ENCODE peak calls at places on chromosomes 7 and 10, in ten cellular contexts. One of them, this sample, is unnamed.

GRCh38 chr7:1291040-1291689 is 58.5 kb downstream of the UNCX start:
- DNase-seq in GM13976: no peak
- DNase-seq in tibial nerve: no peak
- DNase-seq in left ventricle myocardium inferior: no peak
- DNase-seq in thyroid gland: no peak
- DNase-seq in cardiac fibroblast: peak
- DNase-seq in AG09319: peak
- DNase-seq in HL-60: no peak
- DNase-seq in AG09309: peak
- DNase-seq in neural progenitor cell: no peak
- DNase-seq in this sample: no peak

GRCh38 chr7:2116903-2117680 is 115.7 kb downstream of the MAD1L1 start:
- DNase-seq in GM13976: no peak
- DNase-seq in tibial nerve: no peak
- DNase-seq in left ventricle myocardium inferior: peak
- DNase-seq in thyroid gland: peak
- DNase-seq in cardiac fibroblast: peak
- DNase-seq in AG09319: no peak
- DNase-seq in HL-60: no peak
- DNase-seq in AG09309: no peak
- DNase-seq in neural progenitor cell: no peak
- DNase-seq in this sample: no peak

GRCh38 chr10:19077276-19077675 is 28.7 kb downstream of the MALRD1 start:
- DNase-seq in GM13976: no peak
- DNase-seq in tibial nerve: no peak
- DNase-seq in left ventricle myocardium inferior: no peak
- DNase-seq in thyroid gland: no peak
- DNase-seq in cardiac fibroblast: no peak
- DNase-seq in AG09319: no peak
- DNase-seq in HL-60: no peak
- DNase-seq in AG09309: no peak
- DNase-seq in neural progenitor cell: no peak
- DNase-seq in this sample: no peak

GRCh38 chr7:48089415-48089975 is 430 bp downstream of the UPP1 start:
- DNase-seq in GM13976: peak
- DNase-seq in tibial nerve: no peak
- DNase-seq in left ventricle myocardium inferior: no peak
- DNase-seq in thyroid gland: peak
- DNase-seq in cardiac fibroblast: peak
- DNase-seq in AG09319: no peak
- DNase-seq in HL-60: no peak
- DNase-seq in AG09309: no peak
- DNase-seq in neural progenitor cell: no peak
- DNase-seq in this sample: no peak

GRCh38 chr10:105023706-105024105 is 382.6 kb downstream of the SORCS3 start:
- DNase-seq in GM13976: no peak
- DNase-seq in tibial nerve: peak
- DNase-seq in left ventricle myocardium inferior: no peak
- DNase-seq in thyroid gland: no peak
- DNase-seq in cardiac fibroblast: no peak
- DNase-seq in AG09319: no peak
- DNase-seq in HL-60: no peak
- DNase-seq in AG09309: no peak
- DNase-seq in neural progenitor cell: no peak
- DNase-seq in this sample: no peak

GRCh38 chr7:143407296-143408246 is 1.1 kb downstream of the EPHA1 start:
- DNase-seq in GM13976: no peak
- DNase-seq in tibial nerve: no peak
- DNase-seq in left ventricle myocardium inferior: no peak
- DNase-seq in thyroid gland: peak
- DNase-seq in cardiac fibroblast: no peak
- DNase-seq in AG09319: no peak
- DNase-seq in HL-60: peak
- DNase-seq in AG09309: no peak
- DNase-seq in neural progenitor cell: no peak
- DNase-seq in this sample: peak

GRCh38 chr10:114681542-114681941 is 23.5 kb upstream of the ABLIM1 start:
- DNase-seq in GM13976: no peak
- DNase-seq in tibial nerve: no peak
- DNase-seq in left ventricle myocardium inferior: peak
- DNase-seq in thyroid gland: peak
- DNase-seq in cardiac fibroblast: no peak
- DNase-seq in AG09319: no peak
- DNase-seq in HL-60: no peak
- DNase-seq in AG09309: no peak
- DNase-seq in neural progenitor cell: no peak
- DNase-seq in this sample: no peak

GRCh38 chr7:110600983-110601382 is 489.9 kb upstream of the LRRN3 start:
- DNase-seq in GM13976: no peak
- DNase-seq in tibial nerve: no peak
- DNase-seq in left ventricle myocardium inferior: no peak
- DNase-seq in thyroid gland: no peak
- DNase-seq in cardiac fibroblast: no peak
- DNase-seq in AG09319: peak
- DNase-seq in HL-60: no peak
- DNase-seq in AG09309: no peak
- DNase-seq in neural progenitor cell: no peak
- DNase-seq in this sample: no peak

GRCh38 chr7:7768977-7769376 is 50.6 kb upstream of the RPA3 start:
- DNase-seq in GM13976: no peak
- DNase-seq in tibial nerve: no peak
- DNase-seq in left ventricle myocardium inferior: no peak
- DNase-seq in thyroid gland: no peak
- DNase-seq in cardiac fibroblast: no peak
- DNase-seq in AG09319: no peak
- DNase-seq in HL-60: no peak
- DNase-seq in AG09309: no peak
- DNase-seq in neural progenitor cell: no peak
- DNase-seq in this sample: no peak

GRCh38 chr7:35263396-35263795 is 9.5 kb upstream of the TBX20 start:
- DNase-seq in GM13976: no peak
- DNase-seq in tibial nerve: no peak
- DNase-seq in left ventricle myocardium inferior: peak
- DNase-seq in thyroid gland: no peak
- DNase-seq in cardiac fibroblast: no peak
- DNase-seq in AG09319: no peak
- DNase-seq in HL-60: no peak
- DNase-seq in AG09309: no peak
- DNase-seq in neural progenitor cell: no peak
- DNase-seq in this sample: no peak

GRCh38 chr7:50860174-50860573 is 77.5 kb upstream of the GRB10 start:
- DNase-seq in GM13976: no peak
- DNase-seq in tibial nerve: no peak
- DNase-seq in left ventricle myocardium inferior: no peak
- DNase-seq in thyroid gland: no peak
- DNase-seq in cardiac fibroblast: no peak
- DNase-seq in AG09319: no peak
- DNase-seq in HL-60: no peak
- DNase-seq in AG09309: no peak
- DNase-seq in neural progenitor cell: no peak
- DNase-seq in this sample: no peak

GRCh38 chr7:21108182-21108581 is 319.7 kb upstream of the SP4 start:
- DNase-seq in GM13976: no peak
- DNase-seq in tibial nerve: no peak
- DNase-seq in left ventricle myocardium inferior: no peak
- DNase-seq in thyroid gland: peak
- DNase-seq in cardiac fibroblast: no peak
- DNase-seq in AG09319: no peak
- DNase-seq in HL-60: no peak
- DNase-seq in AG09309: no peak
- DNase-seq in neural progenitor cell: peak
- DNase-seq in this sample: no peak

GRCh38 chr7:28315565-28316420 is 96.5 kb upstream of the CREB5 start:
- DNase-seq in GM13976: no peak
- DNase-seq in tibial nerve: peak
- DNase-seq in left ventricle myocardium inferior: no peak
- DNase-seq in thyroid gland: peak
- DNase-seq in cardiac fibroblast: peak
- DNase-seq in AG09319: no peak
- DNase-seq in HL-60: no peak
- DNase-seq in AG09309: no peak
- DNase-seq in neural progenitor cell: no peak
- DNase-seq in this sample: no peak

GRCh38 chr10:58919927-58920654 is 256.4 kb upstream of the PHYHIPL start:
- DNase-seq in GM13976: no peak
- DNase-seq in tibial nerve: no peak
- DNase-seq in left ventricle myocardium inferior: no peak
- DNase-seq in thyroid gland: no peak
- DNase-seq in cardiac fibroblast: peak
- DNase-seq in AG09319: peak
- DNase-seq in HL-60: no peak
- DNase-seq in AG09309: peak
- DNase-seq in neural progenitor cell: peak
- DNase-seq in this sample: no peak

GRCh38 chr10:34908472-34908871 is 93.4 kb upstream of the PARD3 start:
- DNase-seq in GM13976: peak
- DNase-seq in tibial nerve: no peak
- DNase-seq in left ventricle myocardium inferior: no peak
- DNase-seq in thyroid gland: no peak
- DNase-seq in cardiac fibroblast: peak
- DNase-seq in AG09319: peak
- DNase-seq in HL-60: no peak
- DNase-seq in AG09309: peak
- DNase-seq in neural progenitor cell: no peak
- DNase-seq in this sample: peak

GRCh38 chr10:128633864-128634541 is 507.8 kb upstream of the MKI67 start:
- DNase-seq in GM13976: no peak
- DNase-seq in tibial nerve: peak
- DNase-seq in left ventricle myocardium inferior: no peak
- DNase-seq in thyroid gland: no peak
- DNase-seq in cardiac fibroblast: peak
- DNase-seq in AG09319: no peak
- DNase-seq in HL-60: no peak
- DNase-seq in AG09309: no peak
- DNase-seq in neural progenitor cell: peak
- DNase-seq in this sample: no peak
- TF ChIP-seq CTCF in GM13976: no peak
- TF ChIP-seq CTCF in tibial nerve: peak
- TF ChIP-seq CTCF in left ventricle myocardium inferior: peak
- TF ChIP-seq CTCF in thyroid gland: no peak
- TF ChIP-seq CTCF in cardiac fibroblast: no peak
- TF ChIP-seq CTCF in AG09319: no peak
- TF ChIP-seq CTCF in HL-60: no peak
- TF ChIP-seq CTCF in AG09309: no peak
- TF ChIP-seq CTCF in neural progenitor cell: peak
- TF ChIP-seq CTCF in this sample: no peak

DNA sequence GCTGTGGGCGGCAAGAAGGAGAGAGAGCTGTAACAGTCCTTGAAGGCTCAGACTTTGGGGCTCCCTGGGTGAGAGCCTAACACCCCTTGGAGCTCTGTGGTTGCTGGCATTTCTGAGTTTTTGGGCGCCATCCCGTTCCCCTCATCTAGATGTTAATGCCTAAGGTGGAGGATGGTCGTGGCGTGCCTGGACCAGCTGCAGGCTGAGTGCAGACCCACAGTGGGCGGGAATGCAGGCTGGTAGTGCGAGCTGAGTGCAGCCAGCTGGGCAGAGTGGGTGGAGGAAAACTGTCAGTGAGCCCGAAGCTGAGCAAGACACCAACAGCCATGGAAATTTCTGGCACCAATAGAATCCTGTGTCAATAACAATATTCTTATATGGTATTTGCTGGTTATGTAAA is 403.0 kb downstream of the ANKRD7 start:
- DNase-seq in GM13976: no peak
- DNase-seq in tibial nerve: no peak
- DNase-seq in left ventricle myocardium inferior: no peak
- DNase-seq in thyroid gland: no peak
- DNase-seq in cardiac fibroblast: no peak
- DNase-seq in AG09319: no peak
- DNase-seq in HL-60: no peak
- DNase-seq in AG09309: no peak
- DNase-seq in neural progenitor cell: no peak
- DNase-seq in this sample: no peak
- TF ChIP-seq CTCF in GM13976: no peak
- TF ChIP-seq CTCF in tibial nerve: no peak
- TF ChIP-seq CTCF in left ventricle myocardium inferior: no peak
- TF ChIP-seq CTCF in thyroid gland: no peak
- TF ChIP-seq CTCF in cardiac fibroblast: no peak
- TF ChIP-seq CTCF in AG09319: no peak
- TF ChIP-seq CTCF in HL-60: no peak
- TF ChIP-seq CTCF in AG09309: no peak
- TF ChIP-seq CTCF in neural progenitor cell: no peak
- TF ChIP-seq CTCF in this sample: no peak

GRCh38 chr7:9091282-9091681 is 657.9 kb downstream of the NXPH1 start:
- DNase-seq in GM13976: no peak
- DNase-seq in tibial nerve: no peak
- DNase-seq in left ventricle myocardium inferior: no peak
- DNase-seq in thyroid gland: no peak
- DNase-seq in cardiac fibroblast: no peak
- DNase-seq in AG09319: no peak
- DNase-seq in HL-60: no peak
- DNase-seq in AG09309: no peak
- DNase-seq in neural progenitor cell: no peak
- DNase-seq in this sample: no peak
- TF ChIP-seq CTCF in GM13976: no peak
- TF ChIP-seq CTCF in tibial nerve: no peak
- TF ChIP-seq CTCF in left ventricle myocardium inferior: no peak
- TF ChIP-seq CTCF in thyroid gland: no peak
- TF ChIP-seq CTCF in cardiac fibroblast: no peak
- TF ChIP-seq CTCF in AG09319: no peak
- TF ChIP-seq CTCF in HL-60: no peak
- TF ChIP-seq CTCF in AG09309: no peak
- TF ChIP-seq CTCF in neural progenitor cell: no peak
- TF ChIP-seq CTCF in this sample: no peak

GRCh38 chr7:141232286-141233051 is 158.6 kb downstream of the TMEM178B start:
- DNase-seq in GM13976: no peak
- DNase-seq in tibial nerve: no peak
- DNase-seq in left ventricle myocardium inferior: no peak
- DNase-seq in thyroid gland: no peak
- DNase-seq in cardiac fibroblast: no peak
- DNase-seq in AG09319: no peak
- DNase-seq in HL-60: no peak
- DNase-seq in AG09309: no peak
- DNase-seq in neural progenitor cell: no peak
- DNase-seq in this sample: no peak

GRCh38 chr7:141231018-141231792 is 157.3 kb downstream of the TMEM178B start:
- DNase-seq in GM13976: no peak
- DNase-seq in tibial nerve: no peak
- DNase-seq in left ventricle myocardium inferior: peak
- DNase-seq in thyroid gland: peak
- DNase-seq in cardiac fibroblast: peak
- DNase-seq in AG09319: peak
- DNase-seq in HL-60: no peak
- DNase-seq in AG09309: no peak
- DNase-seq in neural progenitor cell: peak
- DNase-seq in this sample: no peak

GRCh38 chr7:141228482-141228881 is 154.6 kb downstream of the TMEM178B start:
- DNase-seq in GM13976: no peak
- DNase-seq in tibial nerve: no peak
- DNase-seq in left ventricle myocardium inferior: no peak
- DNase-seq in thyroid gland: no peak
- DNase-seq in cardiac fibroblast: no peak
- DNase-seq in AG09319: no peak
- DNase-seq in HL-60: no peak
- DNase-seq in AG09309: no peak
- DNase-seq in neural progenitor cell: no peak
- DNase-seq in this sample: no peak

GRCh38 chr7:141225916-141226618 is 152.2 kb downstream of the TMEM178B start:
- DNase-seq in GM13976: no peak
- DNase-seq in tibial nerve: no peak
- DNase-seq in left ventricle myocardium inferior: no peak
- DNase-seq in thyroid gland: no peak
- DNase-seq in cardiac fibroblast: no peak
- DNase-seq in AG09319: no peak
- DNase-seq in HL-60: no peak
- DNase-seq in AG09309: no peak
- DNase-seq in neural progenitor cell: no peak
- DNase-seq in this sample: no peak

GRCh38 chr7:141227454-141227853 is 153.6 kb downstream of the TMEM178B start:
- DNase-seq in GM13976: no peak
- DNase-seq in tibial nerve: no peak
- DNase-seq in left ventricle myocardium inferior: no peak
- DNase-seq in thyroid gland: no peak
- DNase-seq in cardiac fibroblast: no peak
- DNase-seq in AG09319: no peak
- DNase-seq in HL-60: no peak
- DNase-seq in AG09309: no peak
- DNase-seq in neural progenitor cell: no peak
- DNase-seq in this sample: no peak
- TF ChIP-seq CTCF in GM13976: no peak
- TF ChIP-seq CTCF in tibial nerve: no peak
- TF ChIP-seq CTCF in left ventricle myocardium inferior: no peak
- TF ChIP-seq CTCF in thyroid gland: no peak
- TF ChIP-seq CTCF in cardiac fibroblast: no peak
- TF ChIP-seq CTCF in AG09319: no peak
- TF ChIP-seq CTCF in HL-60: no peak
- TF ChIP-seq CTCF in AG09309: no peak
- TF ChIP-seq CTCF in neural progenitor cell: no peak
- TF ChIP-seq CTCF in this sample: no peak